ENCODE peak calls at places on chromosomes 12 and 14, in five cellular contexts. W is CD4-positive, alpha-beta T cell; A is AG10803; E is H9; T is SK-N-SH. I is an unnamed sample.

GRCh38 chr14:100979780-100980179 is 76.3 kb upstream of the RTL1 start:
- DNase-seq in W (no peak), A (peak), E (no peak), T (no peak), I (no peak)

GRCh38 chr12:122842505-122843405 is 7.5 kb downstream of the HIP1R start:
- DNase-seq in W (no peak), A (peak), E (peak), T (peak), I (no peak)

GRCh38 chr12:115023279-115023678 is 339.3 kb upstream of the TBX3 start:
- DNase-seq in W (no peak), A (peak), E (no peak), T (no peak), I (no peak)

GRCh38 chr12:52186135-52186840 is 5.5 kb downstream of the KRT80 start:
- DNase-seq in W (no peak), A (peak), E (peak), T (no peak), I (no peak)

GRCh38 chr12:93847517-93848452 is 170.6 kb downstream of the CRADD start:
- DNase-seq in W (no peak), A (peak), E (no peak), T (no peak), I (peak)

GRCh38 chr12:94134226-94134795 is 14.1 kb upstream of the PLXNC1 start:
- DNase-seq in W (no peak), A (peak), E (no peak), T (peak), I (peak)

GRCh38 chr14:71686677-71687076 is 245.6 kb upstream of the RGS6 start:
- DNase-seq in W (no peak), A (peak), E (no peak), T (no peak), I (no peak)

GRCh38 chr12:96047621-96048211 is 12.3 kb upstream of the LTA4H start:
- DNase-seq in W (no peak), A (peak), E (no peak), T (no peak), I (no peak)

GRCh38 chr14:22556021-22556989 is 32.7 kb downstream of the DAD1 start:
- DNase-seq in W (peak), A (peak), E (no peak), T (no peak), I (peak)

GRCh38 chr12:32444895-32445294 is 45.5 kb downstream of the FGD4 start:
- DNase-seq in W (no peak), A (peak), E (no peak), T (no peak), I (no peak)

GRCh38 chr12:126747530-126748149 is 1519.3 kb upstream of the TMEM132C start:
- DNase-seq in W (peak), A (peak), E (peak), T (peak), I (peak)

GRCh38 chr12:94625531-94625930 is 24.8 kb downstream of the TMCC3 start:
- DNase-seq in W (no peak), A (no peak), E (no peak), T (no peak), I (no peak)

GRCh38 chr12:60230103-60230502 is 634.3 kb downstream of the SLC16A7 start:
- DNase-seq in W (no peak), A (peak), E (no peak), T (no peak), I (no peak)

GRCh38 chr12:92468358-92469020 is 234.3 kb upstream of the PLEKHG7 start:
- DNase-seq in W (no peak), A (no peak), E (no peak), T (no peak), I (no peak)

GRCh38 chr12:108040968-108041367 is 88.1 kb upstream of the WSCD2 start:
- DNase-seq in W (no peak), A (no peak), E (no peak), T (no peak), I (no peak)

GRCh38 chr14:100575266-100575995 is 11.8 kb downstream of the BEGAIN start:
- DNase-seq in W (no peak), A (no peak), E (no peak), T (no peak), I (no peak)

GRCh38 chr12:4448943-4449861 is 3.6 kb upstream of the FGF6 start:
- DNase-seq in W (no peak), A (no peak), E (no peak), T (no peak), I (no peak)

GRCh38 chr12:2094597-2094996 is 41.8 kb downstream of the CACNA1C start:
- DNase-seq in W (no peak), A (peak), E (no peak), T (no peak), I (no peak)

GRCh38 chr12:22978962-22979361 is 354.0 kb downstream of the ETNK1 start:
- DNase-seq in W (no peak), A (peak), E (no peak), T (peak), I (no peak)

GRCh38 chr14:77094672-77095284 is 3.3 kb upstream of the CIPC start:
- DNase-seq in W (peak), A (peak), E (peak), T (peak), I (peak)

GRCh38 chr12:84741727-84742126 is 170.9 kb downstream of the SLC6A15 start:
- DNase-seq in W (no peak), A (peak), E (no peak), T (no peak), I (no peak)

GRCh38 chr12:69509308-69509736 is 39.1 kb downstream of the FRS2 start:
- DNase-seq in W (no peak), A (peak), E (no peak), T (peak), I (no peak)

GRCh38 chr14:24355009-24355408 is 13.0 kb upstream of the NFATC4 start:
- DNase-seq in W (no peak), A (no peak), E (no peak), T (no peak), I (no peak)

GRCh38 chr14:51121096-51121495 is 26.2 kb upstream of the TRIM9 start:
- DNase-seq in W (no peak), A (no peak), E (no peak), T (no peak), I (no peak)

GRCh38 chr12:68225576-68226476 is at the start of gene IL26:
- DNase-seq in W (no peak), A (no peak), E (no peak), T (no peak), I (no peak)

GRCh38 chr12:92912052-92912451 is 17.0 kb downstream of the EEA1 start:
- DNase-seq in W (no peak), A (peak), E (no peak), T (no peak), I (no peak)

GRCh38 chr14:100692859-100693558 is 33.7 kb upstream of the DLK1 start:
- DNase-seq in W (no peak), A (peak), E (no peak), T (no peak), I (no peak)

GRCh38 chr12:124756151-124756550 is 107.5 kb downstream of the SCARB1 start:
- DNase-seq in W (no peak), A (no peak), E (no peak), T (no peak), I (no peak)

GRCh38 chr14:92528486-92529100 is 15.0 kb downstream of the RIN3 start:
- DNase-seq in W (no peak), A (no peak), E (no peak), T (no peak), I (no peak)

DNA sequence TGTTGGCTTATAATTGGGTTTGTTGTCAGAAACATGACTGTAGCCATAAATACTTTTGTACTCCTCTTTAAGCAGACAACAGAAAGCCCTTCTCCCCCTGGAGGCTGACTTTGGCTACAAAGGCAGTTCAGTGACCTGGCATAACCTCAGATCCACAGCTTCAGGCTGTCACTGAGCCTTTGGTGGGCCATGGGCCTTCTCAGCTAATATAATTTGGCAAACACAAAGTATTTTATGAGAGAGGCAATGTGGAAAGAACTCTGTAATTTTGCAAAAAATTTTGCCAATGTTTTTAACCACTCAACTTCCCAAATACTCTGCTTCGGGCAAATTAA is 15.5 kb upstream of the MGP start:
- DNase-seq in W (no peak), A (no peak), E (no peak), T (no peak), I (no peak)
- TF ChIP-seq CTCF in W (no peak), A (no peak), E (peak), T (no peak), I (no peak)

GRCh38 chr12:25971675-25972035 is 13.2 kb downstream of the RASSF8 start:
- DNase-seq in W (no peak), A (peak), E (no peak), T (no peak), I (no peak)

GRCh38 chr12:25970082-25970481 is 11.6 kb downstream of the RASSF8 start:
- DNase-seq in W (no peak), A (no peak), E (no peak), T (no peak), I (no peak)

GRCh38 chr12:25972783-25973182 is 14.3 kb downstream of the RASSF8 start:
- DNase-seq in W (no peak), A (peak), E (no peak), T (no peak), I (no peak)

GRCh38 chr12:25975179-25975578 is 16.7 kb downstream of the RASSF8 start:
- DNase-seq in W (no peak), A (no peak), E (no peak), T (no peak), I (no peak)

DNA sequence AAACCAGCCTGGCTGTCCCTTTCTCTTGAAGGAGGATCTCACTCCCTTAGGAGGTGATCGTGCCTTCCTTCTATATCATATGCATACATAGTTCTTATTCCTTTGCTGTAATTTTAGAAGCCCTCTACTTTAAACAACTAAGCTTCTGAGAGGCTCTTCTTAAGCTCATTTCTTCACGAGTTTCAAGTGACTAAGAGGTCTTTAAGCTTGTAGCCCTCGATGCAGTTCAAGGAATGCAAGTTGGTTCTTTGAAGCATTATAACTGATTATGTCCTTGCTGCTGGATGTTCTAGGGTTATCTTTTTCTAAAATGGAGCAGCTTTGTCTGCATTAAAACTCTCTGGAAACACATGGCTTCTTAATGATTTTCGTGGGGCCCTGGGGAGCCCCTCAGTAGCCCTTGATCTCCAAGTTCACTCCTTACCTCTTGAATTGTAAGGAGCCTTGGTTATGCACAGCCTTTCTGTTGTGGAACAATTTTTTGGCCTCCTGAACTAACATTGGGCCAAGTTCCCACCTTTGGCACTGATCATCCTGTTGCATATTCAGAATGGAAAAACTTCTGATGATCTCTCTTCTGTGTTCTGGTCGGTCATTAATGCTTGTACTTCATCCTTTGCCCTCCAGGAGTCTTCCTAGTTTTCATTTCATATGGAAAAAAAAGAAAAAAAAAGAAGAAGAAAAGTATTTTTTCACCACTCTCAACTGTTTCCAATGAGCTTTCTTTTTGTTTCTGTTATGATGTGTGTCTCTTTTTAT is 12.6 kb downstream of the RASSF8 start:
- DNase-seq in W (no peak), A (no peak), E (no peak), T (no peak), I (no peak)
- TF ChIP-seq CTCF in W (no peak), A (peak), E (peak), T (peak), I (no peak)

GRCh38 chr12:48716493-48717251 is at the start of gene CCNT1:
- DNase-seq in W (peak), A (peak), E (peak), T (peak), I (peak)
- TF ChIP-seq CTCF in W (no peak), A (peak), E (peak), T (peak), I (no peak)

GRCh38 chr12:112367986-112368385 is 14.2 kb downstream of the HECTD4 start:
- DNase-seq in W (no peak), A (no peak), E (no peak), T (no peak), I (no peak)

GRCh38 chr12:112359290-112359689 is 22.9 kb downstream of the HECTD4 start:
- DNase-seq in W (no peak), A (no peak), E (no peak), T (no peak), I (no peak)

GRCh38 chr12:112361271-112361670 is 21.0 kb downstream of the HECTD4 start:
- DNase-seq in W (no peak), A (no peak), E (no peak), T (no peak), I (no peak)

GRCh38 chr12:112357214-112357613 is 25.0 kb downstream of the HECTD4 start:
- DNase-seq in W (no peak), A (no peak), E (no peak), T (no peak), I (no peak)

GRCh38 chr12:112362309-112362708 is 19.9 kb downstream of the HECTD4 start:
- DNase-seq in W (no peak), A (no peak), E (no peak), T (no peak), I (no peak)
- TF ChIP-seq CTCF in W (no peak), A (no peak), E (no peak), T (no peak), I (no peak)

DNA sequence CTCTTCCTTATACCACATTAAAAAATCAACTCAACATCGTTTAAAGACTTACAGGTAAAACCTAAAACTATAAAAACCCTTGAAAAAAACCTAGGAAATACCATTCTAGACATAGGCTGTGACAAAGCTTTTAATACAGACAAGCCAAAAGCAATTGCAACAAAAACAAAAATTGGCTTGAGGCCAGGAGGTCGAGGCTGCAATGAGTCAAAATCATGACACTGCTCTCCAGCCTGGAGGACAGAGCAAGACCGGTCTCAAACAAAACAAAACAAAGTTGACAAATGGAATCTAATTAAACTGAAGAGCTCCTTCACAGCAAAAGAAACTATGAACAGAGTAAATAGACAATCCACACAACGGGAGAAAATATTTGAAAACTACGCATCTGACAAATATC is 1057.8 kb downstream of the FSCB start:
- DNase-seq in W (no peak), A (no peak), E (no peak), T (no peak), I (no peak)
- TF ChIP-seq CTCF in W (no peak), A (no peak), E (no peak), T (no peak), I (no peak)

GRCh38 chr14:99538275-99538674 is 57.1 kb downstream of the CCNK start:
- DNase-seq in W (no peak), A (no peak), E (no peak), T (peak), I (no peak)
- TF ChIP-seq CTCF in W (no peak), A (no peak), E (peak), T (peak), I (no peak)